ENCODE peak calls at places on chromosomes 4 and X, in eight cellular contexts. B is AG10803, F is Peyer's patch, O is fibroblast of mammary gland, J is fibroblast of lung, N is sigmoid colon, G is uterus, H is BE2C. S is an unnamed sample.

GRCh38 chr4:38818441-38818976 is 13.9 kb upstream of the TLR1 start:
- DNase-seq in O (no peak), J (no peak), H (no peak), G (no peak), F (no peak), B (no peak), N (no peak), S (no peak)

GRCh38 chr4:56650259-56651070 is 30.6 kb downstream of the HOPX start:
- DNase-seq in N (no peak), J (no peak), O (no peak), G (no peak), H (no peak), F (no peak), B (no peak), S (no peak)

GRCh38 chr4:75708218-75708691 is 16.1 kb upstream of the USO1 start:
- DNase-seq in B (no peak), F (no peak), H (no peak), J (no peak), G (no peak), N (no peak), O (no peak), S (no peak)

GRCh38 chr4:24180586-24180985 is 290.7 kb upstream of the PPARGC1A start:
- DNase-seq in H (no peak), O (no peak), N (no peak), J (no peak), F (no peak), B (no peak), G (no peak), S (no peak)

GRCh38 chr4:112706840-112707207 is 69.9 kb downstream of the LARP7 start:
- DNase-seq in H (no peak), B (no peak), F (no peak), G (no peak), N (no peak), O (no peak), J (no peak), S (no peak)

GRCh38 chr4:7590205-7590604 is 155.5 kb upstream of the PSAPL1 start:
- DNase-seq in J (peak; percentile 2), F (no peak), G (no peak), N (no peak), B (no peak), O (peak; percentile 5), H (no peak), S (no peak)

GRCh38 chr4:124635331-124635730 is 77.2 kb downstream of the ANKRD50 start:
- DNase-seq in N (no peak), G (no peak), F (no peak), B (no peak), J (no peak), H (no peak), O (no peak), S (no peak)

GRCh38 chrX:48677456-48678030 is 6.1 kb upstream of the WAS start:
- DNase-seq in G (no peak), H (no peak), N (no peak), O (no peak), J (no peak), B (no peak), F (no peak), S (no peak)

GRCh38 chr4:38800956-38801450 is 3.6 kb downstream of the TLR1 start:
- DNase-seq in B (no peak), J (no peak), O (no peak), F (no peak), N (no peak), H (no peak), G (no peak), S (no peak)

GRCh38 chr4:8135666-8136065 is 22.9 kb downstream of the ABLIM2 start:
- DNase-seq in H (no peak), G (no peak), J (no peak), F (no peak), B (no peak), N (no peak), O (no peak), S (no peak)

GRCh38 chr4:1300466-1301455 is 11.1 kb downstream of the MAEA start:
- DNase-seq in J (peak; percentile 71), G (peak; percentile 66), N (peak; percentile 79), F (no peak), O (peak; percentile 88), B (peak; percentile 46), H (no peak), S (no peak)

GRCh38 chr4:4990857-4991540 is 28.3 kb downstream of the CYTL1 start:
- DNase-seq in G (peak; percentile 91), J (peak; percentile 78), O (peak; percentile 95), H (peak; percentile 72), N (peak; percentile 95), F (peak; percentile 17), B (peak; percentile 93), S (no peak)

GRCh38 chr4:40119344-40119743 is 62.7 kb downstream of the N4BP2 start:
- DNase-seq in J (no peak), N (no peak), F (no peak), H (no peak), G (no peak), B (no peak), O (no peak), S (no peak)

GRCh38 chr4:40121515-40121914 is 64.9 kb downstream of the N4BP2 start:
- DNase-seq in O (peak; percentile 88), H (no peak), B (peak; percentile 58), N (no peak), F (no peak), G (no peak), J (peak; percentile 63), S (peak; percentile 20)

GRCh38 chr4:40130401-40131036 is 66.3 kb upstream of the RHOH start:
- DNase-seq in N (no peak), O (no peak), B (no peak), H (no peak), G (no peak), J (no peak), F (no peak), S (no peak)

GRCh38 chr4:40122941-40123340 is 66.3 kb downstream of the N4BP2 start:
- DNase-seq in O (no peak), N (no peak), J (no peak), F (no peak), B (no peak), H (no peak), G (no peak), S (no peak)

GRCh38 chr4:40124690-40125089 is 68.0 kb downstream of the N4BP2 start:
- DNase-seq in F (no peak), H (no peak), J (no peak), N (no peak), O (no peak), B (no peak), G (no peak), S (no peak)
- H3K4me3 ChIP-seq in F (no peak overlapping the region), H (no peak overlapping the region), J (no peak overlapping the region), N (no peak overlapping the region), O (no peak overlapping the region), B (no peak overlapping the region), G (no peak overlapping the region), S (no peak overlapping the region)

GRCh38 chrX:111288841-111289240 is 18.6 kb upstream of the CAPN6 start:
- DNase-seq in N (no peak), J (no peak), F (no peak), H (peak; percentile 40), G (no peak), O (no peak), B (no peak), S (no peak)

GRCh38 chrX:111284615-111285294 is 14.5 kb upstream of the CAPN6 start:
- DNase-seq in J (no peak), B (no peak), N (no peak), O (no peak), H (no peak), F (no peak), G (no peak), S (no peak)

GRCh38 chrX:111282141-111282540 is 11.9 kb upstream of the CAPN6 start:
- DNase-seq in O (no peak), B (no peak), H (no peak), G (no peak), N (no peak), F (no peak), J (no peak), S (no peak)

GRCh38 chrX:111282991-111283390 is 12.7 kb upstream of the CAPN6 start:
- DNase-seq in O (no peak), F (no peak), H (no peak), B (no peak), J (no peak), N (no peak), G (no peak), S (no peak)

DNA sequence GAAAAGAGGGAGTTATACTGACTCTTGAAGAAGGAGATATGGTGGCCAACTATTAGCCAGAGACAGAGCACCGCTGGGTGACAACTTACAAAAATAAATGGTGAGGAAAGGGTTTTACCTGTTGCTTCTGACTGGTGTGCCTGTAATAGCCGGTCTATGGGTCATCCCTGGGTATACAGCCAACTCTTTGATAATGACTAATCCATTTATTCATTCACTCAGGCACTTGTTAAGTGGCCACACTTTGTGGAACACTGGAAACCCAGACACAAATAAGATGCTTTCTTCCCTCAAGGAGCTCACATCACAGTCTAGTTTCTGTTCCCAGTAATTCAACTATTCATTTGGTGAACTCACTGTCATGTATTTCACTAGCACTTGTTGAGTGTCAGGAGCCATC is 13.2 kb upstream of the CAPN6 start:
- DNase-seq in G (no peak), F (no peak), N (no peak), J (no peak), O (peak; percentile 3), B (no peak), H (no peak), S (no peak)
- TF ChIP-seq CTCF in G (no peak), F (no peak), N (no peak), J (no peak), O (no peak), B (no peak), H (no peak), S (no peak)

DNA sequence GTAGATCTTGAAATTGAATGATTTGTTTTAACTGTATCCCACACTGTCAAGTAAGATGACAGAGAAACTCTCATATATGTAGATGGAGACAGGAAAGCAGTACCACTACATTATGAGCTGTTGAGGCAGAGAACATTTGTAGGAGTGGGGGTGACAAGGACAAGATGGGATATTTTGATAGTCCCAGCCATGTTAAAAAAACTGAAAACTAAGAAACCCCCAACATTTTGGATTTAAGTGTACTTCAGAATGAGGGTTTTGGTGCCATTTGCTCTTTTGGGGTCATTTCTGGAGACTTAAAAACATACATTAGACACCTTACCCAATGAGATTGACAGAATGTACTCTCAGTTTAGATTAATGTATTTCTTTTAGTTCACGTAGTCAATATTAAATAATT is 149.9 kb upstream of the SLC4A4 start:
- DNase-seq in F (no peak), B (no peak), O (no peak), H (no peak), N (no peak), G (no peak), J (peak; percentile 15), S (no peak)
- H3K4me3 ChIP-seq in F (peak overlapping the region; percentile 91), B (peak overlapping the region; percentile 77), O (no peak overlapping the region), H (no peak overlapping the region), N (no peak overlapping the region), G (no peak overlapping the region), J (peak overlapping the region; percentile 81), S (peak overlapping the region; percentile 6)

DNA sequence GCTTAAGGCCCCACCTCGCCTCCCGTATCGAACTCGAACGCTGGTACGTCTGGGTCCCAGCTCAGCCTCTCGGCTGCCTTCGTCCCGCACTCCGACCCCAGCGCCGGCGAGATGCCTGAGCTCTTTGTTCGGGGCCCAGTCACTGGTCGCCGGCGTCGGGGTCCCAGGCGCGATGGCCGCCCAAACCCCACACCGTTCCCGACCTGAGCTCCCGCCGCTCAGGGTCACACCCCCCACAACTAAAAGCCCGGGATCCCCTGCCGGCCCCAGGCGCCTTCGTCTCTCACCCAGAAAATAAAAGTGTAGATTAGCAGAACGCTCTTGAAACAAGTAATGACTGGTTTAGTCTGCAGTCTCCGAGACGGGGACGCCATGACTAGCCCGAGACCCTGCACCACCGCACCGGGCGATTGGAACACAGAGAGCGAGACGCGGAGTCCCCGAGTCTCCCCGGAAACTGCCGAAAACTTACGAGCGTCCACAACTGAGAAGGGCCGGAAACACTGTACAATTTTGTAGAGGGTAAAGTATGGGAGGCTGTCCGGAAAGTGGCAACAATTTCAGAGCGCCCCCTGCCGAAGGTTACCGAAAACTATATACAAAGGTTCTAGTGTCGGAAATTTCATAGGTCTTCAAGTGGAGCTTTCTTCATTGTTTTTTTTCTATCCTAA is at the start of gene TSPAN6:
- DNase-seq in G (peak; percentile 81), B (peak; percentile 80), N (peak; percentile 84), J (peak; percentile 89), O (peak; percentile 86), H (peak; percentile 82), F (peak; percentile 54), S (peak; percentile 74)
- TF ChIP-seq CTCF in G (peak; percentile 50), B (peak; percentile 63), N (no peak), J (peak; percentile 53), O (peak; percentile 46), H (peak; percentile 57), F (peak; percentile 49), S (peak; percentile 53)